ENCODE peak calls at places on chromosome 1, in seven cellular contexts. T, J, N, P, A, B and O are unnamed samples.

GRCh38 chr1:31981976-31982375 is 31.7 kb upstream of the KHDRBS1 start:
- DNase-seq in T (no peak), J (peak), N (no peak), P (no peak), A (no peak), B (no peak), O (no peak)

GRCh38 chr1:37058424-37058988 is 24.2 kb upstream of the GRIK3 start:
- DNase-seq in T (no peak), J (no peak), N (no peak), P (no peak), A (no peak), B (no peak), O (no peak)

GRCh38 chr1:23521588-23521987 is 9.4 kb downstream of the E2F2 start:
- DNase-seq in T (no peak), J (no peak), N (no peak), P (no peak), A (no peak), B (no peak), O (no peak)

GRCh38 chr1:214861615-214862014 is 220.9 kb upstream of the KCNK2 start:
- DNase-seq in T (no peak), J (no peak), N (no peak), P (no peak), A (no peak), B (no peak), O (no peak)

GRCh38 chr1:220084460-220084859 is 5.1 kb downstream of the BPNT1 start:
- DNase-seq in T (peak), J (no peak), N (no peak), P (no peak), A (no peak), B (no peak), O (no peak)

GRCh38 chr1:37931148-37931492 is 15.7 kb downstream of the INPP5B start:
- DNase-seq in T (no peak), J (no peak), N (no peak), P (no peak), A (no peak), B (no peak), O (no peak)

GRCh38 chr1:180911640-180912161 is 996 bp upstream of the KIAA1614 start:
- DNase-seq in T (peak), J (no peak), N (no peak), P (no peak), A (no peak), B (no peak), O (no peak)

GRCh38 chr1:230822092-230822581 is 46.2 kb downstream of the C1orf198 start:
- DNase-seq in T (no peak), J (no peak), N (no peak), P (no peak), A (peak), B (no peak), O (no peak)